ENCODE peak calls at places on chromosome 9, in four cellular contexts. K, A, X and C are unnamed samples.
A peak's percentile ranks its signal among the peaks of the same experiment; 100 is the strongest.

GRCh38 chr9:95773061-95773433 is 102.4 kb upstream of the ERCC6L2 start:
- DNase-seq in K (no peak), A (no peak), X (no peak), C (no peak)

GRCh38 chr9:35661756-35662350 is 3.1 kb downstream of the ARHGEF39 start:
- DNase-seq in K (no peak), A (no peak), X (no peak), C (no peak)

GRCh38 chr9:93257808-93258331 is 73.9 kb downstream of the WNK2 start:
- DNase-seq in K (no peak), A (no peak), X (no peak), C (no peak)

GRCh38 chr9:33776578-33776977 is 18.8 kb upstream of the PRSS3 start:
- DNase-seq in K (no peak), A (no peak), X (no peak), C (no peak)

GRCh38 chr9:136512651-136513066 is 29.8 kb upstream of the SEC16A start:
- DNase-seq in K (no peak), A (peak; percentile 95), X (no peak), C (no peak)

GRCh38 chr9:18477121-18477705 is 3.3 kb downstream of the ADAMTSL1 start:
- DNase-seq in K (no peak), A (no peak), X (no peak), C (no peak)

GRCh38 chr9:72888032-72888431 is 64.8 kb downstream of the ALDH1A1 start:
- DNase-seq in K (no peak), A (no peak), X (no peak), C (no peak)

GRCh38 chr9:77454668-77455067 is 193.5 kb downstream of the GNA14 start:
- DNase-seq in K (peak; percentile 34), A (no peak), X (no peak), C (no peak)

GRCh38 chr9:32177389-32177788 is 207.1 kb upstream of the ACO1 start:
- DNase-seq in K (no peak), A (no peak), X (no peak), C (no peak)

GRCh38 chr9:94950040-94950732 is 223.7 kb downstream of the AOPEP start:
- DNase-seq in K (no peak), A (no peak), X (no peak), C (no peak)

GRCh38 chr9:82332774-82333152 is 344.2 kb downstream of the SPATA31D1 start:
- DNase-seq in K (no peak), A (no peak), X (no peak), C (no peak)

GRCh38 chr9:69433426-69433825 is 108.4 kb downstream of the ENTREP1 start:
- DNase-seq in K (no peak), A (no peak), X (no peak), C (peak; percentile 1)

GRCh38 chr9:84174486-84174885 is 166.1 kb downstream of the SLC28A3 start:
- DNase-seq in K (no peak), A (no peak), X (no peak), C (no peak)

GRCh38 chr9:135555910-135556309 is 5.6 kb upstream of the PAEP start:
- DNase-seq in K (no peak), A (no peak), X (no peak), C (no peak)

GRCh38 chr9:134663084-134663483 is 21.5 kb downstream of the COL5A1 start:
- DNase-seq in K (no peak), A (no peak), X (no peak), C (peak; percentile 32)

GRCh38 chr9:14080940-14081621 is 232.9 kb downstream of the NFIB start:
- DNase-seq in K (no peak), A (no peak), X (no peak), C (no peak)

GRCh38 chr9:108956098-108956533 is 21.9 kb downstream of the ABITRAM start:
- DNase-seq in K (no peak), A (no peak), X (no peak), C (no peak)

GRCh38 chr9:136485049-136485647 is 2.3 kb upstream of the SEC16A start:
- DNase-seq in K (peak; percentile 53), A (peak; percentile 57), X (peak; percentile 66), C (no peak)

GRCh38 chr9:98552306-98552705 is 156.4 kb downstream of the GABBR2 start:
- DNase-seq in K (no peak), A (no peak), X (no peak), C (no peak)

GRCh38 chr9:109880276-109881169 is 100.5 kb downstream of the PALM2AKAP2 start:
- DNase-seq in K (no peak), A (peak; percentile 63), X (no peak), C (no peak)

GRCh38 chr9:130992059-130993032 is 16.6 kb upstream of the LAMC3 start:
- DNase-seq in K (no peak), A (peak; percentile 72), X (no peak), C (no peak)

GRCh38 chr9:89122944-89123343 is 55.7 kb downstream of the SHC3 start:
- DNase-seq in K (peak; percentile 47), A (no peak), X (no peak), C (no peak)

GRCh38 chr9:105233836-105234235 is 10.6 kb upstream of the SLC44A1 start:
- DNase-seq in K (no peak), A (no peak), X (no peak), C (no peak)

GRCh38 chr9:124260769-124261603 is 3.2 kb downstream of the NEK6 start:
- DNase-seq in K (no peak), A (no peak), X (no peak), C (no peak)

GRCh38 chr9:36987891-36988290 is 46.2 kb downstream of the PAX5 start:
- DNase-seq in K (no peak), A (no peak), X (no peak), C (peak; percentile 48)

GRCh38 chr9:69019808-69020207 is 5.9 kb upstream of the PRKACG start:
- DNase-seq in K (no peak), A (peak; percentile 59), X (no peak), C (no peak)

GRCh38 chr9:117715411-117715989 is 11.3 kb downstream of the TLR4 start:
- DNase-seq in K (no peak), A (no peak), X (no peak), C (no peak)

GRCh38 chr9:93096131-93096802 is at the start of gene CARD19:
- DNase-seq in K (no peak), A (peak; percentile 55), X (peak; percentile 69), C (peak; percentile 67)

GRCh38 chr9:70398145-70398556 is 16.3 kb downstream of the KLF9 start:
- DNase-seq in K (no peak), A (peak; percentile 20), X (no peak), C (no peak)

GRCh38 chr9:105332471-105332870 is 88.0 kb downstream of the SLC44A1 start:
- DNase-seq in K (no peak), A (no peak), X (no peak), C (no peak)

GRCh38 chr9:78573669-78574068 is 276.7 kb downstream of the PSAT1 start:
- DNase-seq in K (no peak), A (no peak), X (no peak), C (no peak)

GRCh38 chr9:78575041-78575440 is 278.1 kb downstream of the PSAT1 start:
- DNase-seq in K (no peak), A (no peak), X (no peak), C (no peak)

GRCh38 chr9:78572266-78572665 is 275.3 kb downstream of the PSAT1 start:
- DNase-seq in K (no peak), A (no peak), X (no peak), C (no peak)

GRCh38 chr9:78574354-78575036 is 277.6 kb downstream of the PSAT1 start:
- DNase-seq in K (no peak), A (no peak), X (no peak), C (no peak)

DNA sequence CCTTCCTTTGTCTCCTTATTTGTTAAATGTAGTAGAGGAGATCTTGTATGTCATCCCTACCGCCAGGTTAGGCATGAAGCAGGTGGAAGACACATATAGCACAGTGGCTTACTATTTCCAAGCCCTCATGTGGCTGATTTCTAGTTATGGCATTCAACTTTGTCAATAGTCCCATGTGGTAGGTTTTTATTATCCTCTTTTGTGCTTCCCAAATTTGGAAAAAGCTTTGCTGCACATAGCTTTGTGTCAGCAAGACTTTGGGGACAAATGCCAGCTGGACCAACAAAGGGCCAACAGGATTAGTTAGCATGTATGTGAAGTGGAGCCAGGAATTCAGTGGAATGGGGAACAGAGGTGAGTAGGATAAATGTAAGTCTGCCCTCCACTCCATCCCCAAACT is 276.3 kb downstream of the PSAT1 start:
- DNase-seq in K (no peak), A (no peak), X (no peak), C (no peak)
- H3K27me3 ChIP-seq in K (no peaks in the 10 kb centered on the region), A (no peaks in the 10 kb centered on the region), X (no peaks in the 10 kb centered on the region), C (no peaks in the 10 kb centered on the region)

GRCh38 chr9:86941196-86941595 is 6.1 kb downstream of the GAS1 start:
- DNase-seq in K (no peak), A (no peak), X (no peak), C (no peak)
- H3K27me3 ChIP-seq in K (peaks cover 28% of the 10 kb centered on the region), A (no peaks in the 10 kb centered on the region), X (no peaks in the 10 kb centered on the region), C (no peaks in the 10 kb centered on the region)

DNA sequence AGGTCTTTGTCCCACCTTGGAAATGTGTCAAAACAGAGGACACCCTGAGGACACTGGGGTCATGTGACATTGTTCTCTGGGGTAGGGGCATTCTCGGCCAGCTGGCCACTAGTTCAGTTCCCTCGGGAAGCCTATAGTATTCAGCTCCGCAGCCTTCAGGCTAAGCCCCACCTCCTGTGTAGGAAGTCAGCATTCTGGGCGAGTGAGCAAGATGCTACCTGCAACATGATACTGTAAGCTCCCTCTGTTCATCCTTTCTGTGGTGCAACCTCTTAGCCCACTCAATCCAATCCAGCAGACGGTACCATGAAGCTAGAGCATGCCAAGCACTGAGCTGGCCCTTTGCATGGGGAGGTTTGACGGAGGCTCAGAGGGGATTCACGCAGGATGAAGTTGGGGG is 5.3 kb downstream of the NTNG2 start:
- DNase-seq in K (no peak), A (no peak), X (no peak), C (no peak)
- H3K27me3 ChIP-seq in K (peaks cover 58% of the 10 kb centered on the region), A (peaks cover 34% of the 10 kb centered on the region), X (no peaks in the 10 kb centered on the region), C (peaks cover 81% of the 10 kb centered on the region)

DNA sequence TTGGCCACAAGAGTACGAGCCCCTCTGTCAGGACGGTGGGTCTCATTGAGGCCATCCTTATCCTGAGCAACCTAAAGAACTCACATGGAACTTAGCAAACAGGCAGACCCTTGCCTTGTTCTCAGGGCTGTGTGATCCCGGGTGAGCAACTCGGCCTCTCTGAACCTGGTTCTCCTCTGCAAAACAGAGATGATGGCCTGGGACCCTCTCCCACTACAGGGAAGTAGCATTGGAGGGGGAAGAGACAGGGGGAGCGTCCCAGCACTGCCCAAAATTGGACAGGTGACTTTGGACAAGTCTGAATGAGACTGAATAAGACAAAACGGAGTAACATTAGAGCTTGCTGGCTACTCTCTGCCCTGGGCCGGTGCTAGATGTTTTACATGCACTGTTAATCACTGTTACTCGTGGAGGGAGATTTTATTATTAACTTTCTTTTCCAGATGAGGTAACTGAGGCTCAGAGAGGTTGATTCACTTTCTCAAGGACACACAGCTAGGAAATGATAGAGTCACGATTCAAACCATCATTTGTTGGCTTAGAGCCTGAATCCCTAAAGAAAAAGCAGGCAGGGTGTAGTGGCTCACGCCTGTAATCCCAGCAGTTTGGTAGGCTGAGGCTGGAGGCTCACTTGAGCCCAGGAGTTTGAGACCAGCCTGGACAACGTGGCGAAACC is 136.4 kb downstream of the C9orf50 start:
- DNase-seq in K (no peak), A (no peak), X (no peak), C (no peak)
- H3K27me3 ChIP-seq in K (no peaks in the 10 kb centered on the region), A (no peaks in the 10 kb centered on the region), X (no peaks in the 10 kb centered on the region), C (no peaks in the 10 kb centered on the region)